ENCODE peak calls at places on chromosomes 2 and 18, in five cellular contexts. L is GM23338, N is GM04504, X is psoas muscle, I is amygdala. M is an unnamed sample.

GRCh38 chr2:214569419-214570035 is 158.7 kb downstream of the VWC2L start:
- DNase-seq in L (no peak), N (no peak), X (no peak), I (no peak), M (no peak)

GRCh38 chr2:235729182-235729929 is 235.5 kb downstream of the AGAP1 start:
- DNase-seq in L (no peak), N (no peak), X (no peak), I (no peak), M (no peak)

GRCh38 chr2:129909648-129910418 is 69.6 kb upstream of the RAB6C start:
- DNase-seq in L (no peak), N (no peak), X (no peak), I (no peak), M (no peak)

GRCh38 chr18:23032030-23032582 is 99.0 kb downstream of the RBBP8 start:
- DNase-seq in L (peak), N (peak), X (no peak), I (no peak), M (peak)

GRCh38 chr2:10208736-10209135 is 86.2 kb downstream of the RRM2 start:
- DNase-seq in L (no peak), N (no peak), X (no peak), I (no peak), M (no peak)

GRCh38 chr2:131044078-131044756 is 49.0 kb downstream of the FAM168B start:
- DNase-seq in L (no peak), N (no peak), X (no peak), I (no peak), M (no peak)

GRCh38 chr2:3432693-3433338 is 53.3 kb downstream of the TRAPPC12 start:
- DNase-seq in L (no peak), N (no peak), X (no peak), I (no peak), M (no peak)

GRCh38 chr2:237062585-237062984 is 23.1 kb upstream of the COPS8 start:
- DNase-seq in L (no peak), N (no peak), X (no peak), I (no peak), M (no peak)

GRCh38 chr2:46239847-46240181 is 57.4 kb upstream of the EPAS1 start:
- DNase-seq in L (no peak), N (no peak), X (no peak), I (no peak), M (no peak)

GRCh38 chr2:120559401-120559800 is 176.3 kb upstream of the GLI2 start:
- DNase-seq in L (no peak), N (peak), X (no peak), I (no peak), M (peak)

GRCh38 chr2:102149644-102150455 is 7.3 kb downstream of the IL1R1 start:
- DNase-seq in L (peak), N (no peak), X (no peak), I (no peak), M (no peak)

GRCh38 chr2:55048514-55048924 is 1.7 kb downstream of the RTN4 start:
- DNase-seq in L (peak), N (no peak), X (no peak), I (peak), M (no peak)

GRCh38 chr2:173079968-173080860 is 4.6 kb downstream of the MAP3K20 start:
- DNase-seq in L (no peak), N (peak), X (no peak), I (no peak), M (peak)

GRCh38 chr2:236273126-236273525 is 8.9 kb upstream of the ASB18 start:
- DNase-seq in L (no peak), N (no peak), X (no peak), I (no peak), M (no peak)

GRCh38 chr2:209451209-209451822 is 27.5 kb downstream of the MAP2 start:
- DNase-seq in L (peak), N (no peak), X (no peak), I (no peak), M (no peak)

GRCh38 chr2:239744706-239745340 is 280.3 kb downstream of the NDUFA10 start:
- DNase-seq in L (no peak), N (no peak), X (no peak), I (no peak), M (no peak)

GRCh38 chr18:31503011-31503410 is 5.0 kb downstream of the DSG2 start:
- DNase-seq in L (no peak), N (no peak), X (no peak), I (no peak), M (no peak)

GRCh38 chr2:38038682-38039081 is 37.3 kb downstream of the CYP1B1 start:
- DNase-seq in L (no peak), N (no peak), X (no peak), I (no peak), M (no peak)

GRCh38 chr2:46555011-46555410 is 75.6 kb downstream of the TMEM247 start:
- DNase-seq in L (peak), N (no peak), X (no peak), I (no peak), M (no peak)

GRCh38 chr2:240350006-240350355 is 85.5 kb upstream of the GPC1 start:
- DNase-seq in L (no peak), N (no peak), X (no peak), I (no peak), M (no peak)

GRCh38 chr2:168510125-168510756 is 54.2 kb downstream of the CERS6 start:
- DNase-seq in L (no peak), N (no peak), X (no peak), I (no peak), M (no peak)

GRCh38 chr2:75153221-75153620 is 46.1 kb downstream of the TACR1 start:
- DNase-seq in L (no peak), N (no peak), X (no peak), I (no peak), M (no peak)

GRCh38 chr2:62307469-62308389 is 111.8 kb downstream of the B3GNT2 start:
- DNase-seq in L (no peak), N (no peak), X (no peak), I (no peak), M (no peak)

GRCh38 chr2:128769457-128770142 is 450.9 kb upstream of the HS6ST1 start:
- DNase-seq in L (no peak), N (no peak), X (no peak), I (no peak), M (no peak)

GRCh38 chr18:55275042-55275897 is 312.7 kb downstream of the TCF4 start:
- DNase-seq in L (peak), N (peak), X (peak), I (no peak), M (peak)